ENCODE peak calls at places on chromosomes 12 and 14, in seven cellular contexts. A is uterus, Q is hepatocyte, G is body of pancreas, N is RWPE2, Z is vagina, L is pancreas. Y is an unnamed sample.
A peak's percentile ranks its signal among the peaks of the same experiment; 100 is the strongest.

GRCh38 chr14:75249251-75249957 is 29.2 kb upstream of the FOS start:
- DNase-seq in Q (no peak), Z (no peak), N (no peak), G (peak; percentile 52), A (no peak), L (no peak), Y (no peak)

GRCh38 chr14:55540847-55541773 is 38.9 kb upstream of the KTN1 start:
- DNase-seq in N (no peak), G (no peak), A (no peak), L (no peak), Z (no peak), Q (no peak), Y (no peak)

GRCh38 chr14:99592933-99593753 is 10.9 kb downstream of the CCDC85C start:
- DNase-seq in Q (no peak), L (peak; percentile 58), A (no peak), N (peak; percentile 71), G (no peak), Z (no peak), Y (no peak)

GRCh38 chr14:35285168-35285990 is 6.8 kb upstream of the PSMA6 start:
- DNase-seq in G (no peak), L (no peak), A (no peak), N (no peak), Z (no peak), Q (no peak), Y (no peak)

GRCh38 chr14:99242816-99243795 is 28.9 kb downstream of the BCL11B start:
- DNase-seq in Q (no peak), Z (no peak), N (no peak), G (no peak), A (no peak), L (no peak), Y (no peak)

GRCh38 chr14:52124791-52125661 is 56.2 kb upstream of the NID2 start:
- DNase-seq in N (no peak), A (no peak), Q (peak; percentile 13), Z (no peak), G (no peak), L (no peak), Y (no peak)

GRCh38 chr12:74644681-74645080 is 107.0 kb downstream of the ATXN7L3B start:
- DNase-seq in Q (no peak), A (no peak), G (no peak), N (no peak), L (no peak), Z (no peak), Y (no peak)

GRCh38 chr12:92702754-92703679 is at the start of gene PLEKHG7:
- DNase-seq in A (no peak), Q (peak; percentile 51), N (no peak), L (no peak), G (peak; percentile 49), Z (no peak), Y (no peak)

GRCh38 chr14:23645812-23646647 is 9.9 kb downstream of the DHRS2 start:
- DNase-seq in A (no peak), N (no peak), Q (no peak), G (no peak), L (no peak), Z (no peak), Y (no peak)

GRCh38 chr12:112283541-112283940 is 98.7 kb downstream of the HECTD4 start:
- DNase-seq in A (no peak), Q (no peak), Z (no peak), G (no peak), N (no peak), L (no peak), Y (no peak)

GRCh38 chr14:49679271-49679670 is 8.7 kb downstream of the POLE2 start:
- DNase-seq in A (no peak), G (no peak), L (no peak), Z (no peak), N (no peak), Q (no peak), Y (no peak)

GRCh38 chr12:132429122-132429931 is 60.6 kb upstream of the FBRSL1 start:
- DNase-seq in G (peak; percentile 95), Z (no peak), L (peak; percentile 97), Q (peak; percentile 57), N (no peak), A (no peak), Y (no peak)

GRCh38 chr12:124309744-124310143 is 14.9 kb downstream of the RFLNA start:
- DNase-seq in Z (no peak), Q (no peak), L (peak; percentile 15), A (no peak), G (no peak), N (no peak), Y (no peak)

GRCh38 chr12:76457010-76457409 is 102.6 kb downstream of the OSBPL8 start:
- DNase-seq in L (no peak), Q (no peak), Z (no peak), A (no peak), G (no peak), N (no peak), Y (no peak)

GRCh38 chr14:30779210-30779609 is 95.1 kb upstream of the COCH start:
- DNase-seq in L (no peak), Q (no peak), G (no peak), A (no peak), Z (no peak), N (no peak), Y (no peak)

GRCh38 chr12:79886917-79887519 is 47.9 kb downstream of the PPP1R12A start:
- DNase-seq in A (no peak), Z (no peak), N (no peak), G (no peak), L (no peak), Q (peak; percentile 42), Y (no peak)

GRCh38 chr14:49189381-49189780 is 396.8 kb downstream of the RPS29 start:
- DNase-seq in A (no peak), Z (no peak), Q (no peak), G (no peak), N (no peak), L (no peak), Y (peak; percentile 15)

GRCh38 chr12:95225645-95226212 is 8.1 kb downstream of the VEZT start:
- DNase-seq in A (no peak), G (no peak), Q (no peak), L (no peak), N (no peak), Z (no peak), Y (no peak)

DNA sequence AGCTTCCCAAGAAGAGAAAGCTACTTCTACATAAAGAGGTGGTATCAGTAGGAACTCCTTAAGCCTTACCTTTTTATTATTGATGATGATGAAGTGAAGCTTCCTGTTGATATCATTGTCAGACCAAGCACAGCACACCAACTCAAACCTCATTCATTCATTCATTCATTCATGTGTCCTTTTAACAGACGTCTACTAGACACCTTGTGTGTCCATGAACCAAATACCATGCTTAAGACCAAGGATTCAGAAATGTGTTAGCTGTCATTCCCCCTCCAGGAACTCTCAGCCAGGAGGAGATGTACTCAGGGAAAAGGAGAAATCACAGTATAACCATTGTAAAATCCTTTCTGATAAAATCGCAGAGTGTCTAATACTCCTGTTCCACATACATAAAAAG is 194.8 kb downstream of the ZFP36L1 start:
- DNase-seq in Z (no peak), G (no peak), Q (no peak), L (no peak), A (no peak), N (no peak), Y (no peak)
- H3K4me1 ChIP-seq in Z (peaks cover 58% of the 10 kb centered on the region), G (peaks cover 54% of the 10 kb centered on the region), Q (peaks cover 39% of the 10 kb centered on the region), L (peaks cover 31% of the 10 kb centered on the region), A (peaks cover 9% of the 10 kb centered on the region), N (peaks cover 20% of the 10 kb centered on the region), Y (no peaks in the 10 kb centered on the region)

GRCh38 chr12:6863033-6863432 is 4.3 kb upstream of the TPI1 start:
- DNase-seq in N (no peak), Q (no peak), G (no peak), A (no peak), Z (no peak), L (peak; percentile 32), Y (no peak)

GRCh38 chr12:6860942-6861341 is 6.4 kb upstream of the TPI1 start:
- DNase-seq in Q (no peak), Z (no peak), N (no peak), L (peak; percentile 44), A (no peak), G (no peak), Y (no peak)

GRCh38 chr12:6858796-6859195 is 6.8 kb downstream of the USP5 start:
- DNase-seq in G (no peak), Q (no peak), L (peak; percentile 8), N (no peak), Z (no peak), A (no peak), Y (no peak)

GRCh38 chr12:6861391-6861790 is 5.9 kb upstream of the TPI1 start:
- DNase-seq in G (no peak), Q (no peak), N (no peak), L (peak; percentile 64), Z (no peak), A (no peak), Y (no peak)

GRCh38 chr12:6860116-6860515 is 7.2 kb upstream of the TPI1 start:
- DNase-seq in Q (no peak), G (no peak), A (no peak), L (peak; percentile 49), N (no peak), Z (no peak), Y (no peak)
- H3K36me3 ChIP-seq in Q (no peaks in the 10 kb centered on the region), G (peaks cover 39% of the 10 kb centered on the region), A (no peaks in the 10 kb centered on the region), L (peaks cover 3% of the 10 kb centered on the region), N (peaks cover 67% of the 10 kb centered on the region), Z (peaks cover 98% of the 10 kb centered on the region), Y (peaks cover 82% of the 10 kb centered on the region)

DNA sequence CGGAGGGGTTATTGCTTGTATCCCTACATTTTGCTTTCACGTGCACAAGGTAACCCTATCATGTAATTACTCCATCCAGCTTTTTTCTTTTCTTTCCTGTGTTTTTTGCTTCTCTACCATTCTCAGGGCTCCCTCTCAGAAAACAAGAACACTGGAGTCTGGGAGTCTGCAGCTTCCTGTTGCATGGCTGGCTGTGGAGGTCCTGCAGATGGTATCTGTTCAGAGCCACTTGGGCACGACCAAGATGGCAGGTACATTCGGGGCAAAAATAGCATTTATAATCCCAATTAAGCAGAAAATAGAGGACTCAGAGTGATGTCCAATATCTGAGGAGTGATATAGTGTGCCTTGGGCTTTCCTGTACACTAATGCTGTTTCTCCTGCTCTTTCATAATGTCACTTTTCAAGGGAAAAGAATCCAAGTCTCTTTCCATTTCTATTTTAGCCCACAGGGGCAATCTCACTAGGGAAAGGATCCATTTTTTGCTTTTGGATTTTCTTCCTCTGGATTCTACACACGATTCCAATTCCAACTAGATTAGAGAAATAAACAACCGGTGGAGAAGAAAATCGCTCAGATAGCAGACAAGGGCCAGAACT is 3.2 kb upstream of the NUMB start:
- DNase-seq in Q (no peak), A (no peak), Z (no peak), N (no peak), L (no peak), G (no peak), Y (peak; percentile 59)
- H3K4me1 ChIP-seq in Q (peaks cover 29% of the 10 kb centered on the region), A (peaks cover 3% of the 10 kb centered on the region), Z (peaks cover 27% of the 10 kb centered on the region), N (peaks cover 26% of the 10 kb centered on the region), L (peaks cover 40% of the 10 kb centered on the region), G (peaks cover 55% of the 10 kb centered on the region), Y (peaks cover 13% of the 10 kb centered on the region)

DNA sequence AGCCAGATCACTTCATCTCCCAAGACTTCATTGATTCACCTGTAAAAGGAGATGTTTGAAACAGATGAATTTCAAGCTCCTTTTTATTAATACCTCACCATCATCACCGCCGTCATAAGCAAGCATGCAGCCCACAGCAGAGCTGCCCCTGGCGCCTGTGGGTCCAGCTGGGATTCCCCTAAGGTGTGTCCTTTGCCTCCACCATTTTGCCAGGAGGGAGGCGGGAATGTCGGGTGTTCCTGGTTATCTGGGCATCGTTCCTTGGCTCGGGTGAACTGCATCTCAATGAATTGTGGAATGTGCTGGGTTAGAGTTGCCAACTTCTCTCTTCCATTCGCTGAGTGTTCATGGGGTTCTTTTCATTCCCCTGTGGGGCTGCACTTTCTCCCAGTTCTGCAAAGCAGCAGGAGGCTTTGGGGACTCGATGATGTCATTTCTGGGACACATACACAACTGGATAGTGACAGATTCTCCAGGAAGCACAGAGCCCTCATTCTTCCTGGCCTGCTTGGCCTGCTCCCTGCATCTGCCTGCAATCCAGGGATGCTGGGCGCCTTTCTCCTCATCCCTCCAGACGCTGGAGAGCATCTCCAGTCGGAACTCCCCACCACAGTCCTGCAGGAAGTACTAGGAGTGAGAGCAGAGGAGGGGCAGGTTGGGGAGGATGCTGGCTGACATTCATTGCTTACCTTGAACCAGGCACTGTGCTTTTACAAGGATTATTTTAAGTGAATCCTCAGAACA is 10.1 kb downstream of the CCND2 start:
- DNase-seq in N (no peak), Z (no peak), G (no peak), L (no peak), A (no peak), Q (no peak), Y (no peak)
- H3K36me3 ChIP-seq in N (peaks cover 98% of the 10 kb centered on the region), Z (peaks cover 19% of the 10 kb centered on the region), G (peaks cover 15% of the 10 kb centered on the region), L (no peaks in the 10 kb centered on the region), A (no peaks in the 10 kb centered on the region), Q (no peaks in the 10 kb centered on the region), Y (no peaks in the 10 kb centered on the region)

Y was measured in BE2C.